ENCODE peak calls at places on chromosomes 13 and 19, in nine cellular contexts. Q is right lobe of liver, E is thoracic aorta, N is breast epithelium, P is ovary, H is vagina, W is K562, J is uterus, U is Peyer's patch. Y is an unnamed sample. For H3K4me1 and H3K36me3, the result is how much of the 10 kb centered on the place peaks cover.

GRCh38 chr13:104206450-104207044 is 1140.3 kb upstream of the SLC10A2 start:
- DNase-seq in Q (no peak), E (no peak), N (no peak), P (no peak), H (no peak), W (no peak), J (no peak), U (no peak), Y (no peak)

GRCh38 chr13:87259479-87260083 is 411.6 kb upstream of the SLITRK5 start:
- DNase-seq in Q (peak), E (no peak), N (no peak), P (no peak), H (no peak), W (no peak), J (no peak), U (no peak), Y (no peak)

GRCh38 chr13:29524176-29524575 is 71.3 kb downstream of the SLC7A1 start:
- DNase-seq in Q (no peak), E (no peak), N (no peak), P (no peak), H (no peak), W (no peak), J (no peak), U (peak), Y (no peak)

GRCh38 chr13:114204894-114205293 is 25.8 kb downstream of the CFAP97D2 start:
- DNase-seq in Q (no peak), E (no peak), N (no peak), P (no peak), H (no peak), W (no peak), J (no peak), U (no peak), Y (no peak)

GRCh38 chr19:48935864-48936263 is 2.4 kb downstream of the DHDH start:
- DNase-seq in Q (no peak), E (no peak), N (no peak), P (no peak), H (no peak), W (no peak), J (no peak), U (no peak), Y (no peak)

GRCh38 chr19:32642771-32643170 is 32.2 kb downstream of the ANKRD27 start:
- DNase-seq in Q (no peak), E (no peak), N (no peak), P (no peak), H (no peak), W (no peak), J (no peak), U (no peak), Y (no peak)

GRCh38 chr19:49643466-49643865 is 1.5 kb downstream of the SCAF1 start:
- DNase-seq in Q (no peak), E (no peak), N (no peak), P (no peak), H (no peak), W (peak), J (no peak), U (no peak), Y (no peak)

GRCh38 chr13:50357586-50358118 is 342.4 kb downstream of the KCNRG start:
- DNase-seq in Q (no peak), E (no peak), N (peak), P (peak), H (no peak), W (no peak), J (peak), U (no peak), Y (no peak)

GRCh38 chr13:35994131-35994966 is 136.8 kb downstream of the DCLK1 start:
- DNase-seq in Q (no peak), E (peak), N (no peak), P (peak), H (no peak), W (no peak), J (peak), U (no peak), Y (peak)

GRCh38 chr19:47608074-47608907 is 643 bp upstream of the BICRA start:
- DNase-seq in Q (peak), E (peak), N (peak), P (peak), H (no peak), W (peak), J (peak), U (peak), Y (peak)

GRCh38 chr19:43503501-43504425 is 783 bp downstream of the PHLDB3 start:
- DNase-seq in Q (peak), E (peak), N (peak), P (peak), H (no peak), W (peak), J (peak), U (peak), Y (peak)

GRCh38 chr19:2374808-2375207 is 14.7 kb downstream of the TMPRSS9 start:
- DNase-seq in Q (no peak), E (no peak), N (no peak), P (no peak), H (no peak), W (no peak), J (no peak), U (no peak), Y (no peak)

GRCh38 chr13:24682353-24682752 is 2.1 kb downstream of the ATP12A start:
- DNase-seq in Q (no peak), E (no peak), N (no peak), P (no peak), H (no peak), W (no peak), J (no peak), U (no peak), Y (no peak)

GRCh38 chr19:40616941-40617340 is 15.8 kb downstream of the LTBP4 start:
- DNase-seq in Q (no peak), E (no peak), N (no peak), P (no peak), H (no peak), W (no peak), J (no peak), U (no peak), Y (no peak)

GRCh38 chr13:20404488-20405222 is 121.0 kb downstream of the CRYL1 start:
- DNase-seq in Q (no peak), E (no peak), N (no peak), P (no peak), H (peak), W (no peak), J (no peak), U (no peak), Y (no peak)

GRCh38 chr19:5057860-5058259 is 88.9 kb downstream of the KDM4B start:
- DNase-seq in Q (no peak), E (no peak), N (no peak), P (no peak), H (no peak), W (peak), J (no peak), U (no peak), Y (no peak)

GRCh38 chr19:33273065-33273736 is 29.1 kb downstream of the CEBPA start:
- DNase-seq in Q (peak), E (no peak), N (no peak), P (no peak), H (no peak), W (no peak), J (peak), U (no peak), Y (no peak)

GRCh38 chr13:25905411-25906010 is 146.3 kb downstream of the SHISA2 start:
- DNase-seq in Q (no peak), E (no peak), N (no peak), P (no peak), H (no peak), W (no peak), J (no peak), U (no peak), Y (no peak)

GRCh38 chr19:19513671-19514070 is 1.7 kb downstream of the TSSK6 start:
- DNase-seq in Q (no peak), E (no peak), N (no peak), P (no peak), H (no peak), W (no peak), J (no peak), U (no peak), Y (no peak)

GRCh38 chr13:73879346-73880020 is 254.7 kb downstream of the KLF12 start:
- DNase-seq in Q (no peak), E (no peak), N (no peak), P (no peak), H (no peak), W (no peak), J (no peak), U (no peak), Y (no peak)

GRCh38 chr13:30037766-30038165 is 187.3 kb upstream of the UBL3 start:
- DNase-seq in Q (no peak), E (no peak), N (no peak), P (no peak), H (peak), W (no peak), J (no peak), U (no peak), Y (no peak)

GRCh38 chr13:30341815-30342570 is 34.6 kb upstream of the KATNAL1 start:
- DNase-seq in Q (peak), E (peak), N (peak), P (peak), H (no peak), W (no peak), J (peak), U (peak), Y (peak)

GRCh38 chr13:109704771-109705628 is 81.4 kb downstream of the IRS2 start:
- DNase-seq in Q (peak), E (no peak), N (no peak), P (no peak), H (no peak), W (no peak), J (no peak), U (no peak), Y (peak)

GRCh38 chr19:45747513-45747912 is 14.3 kb downstream of the MEIOSIN start:
- DNase-seq in Q (no peak), E (no peak), N (no peak), P (no peak), H (no peak), W (no peak), J (no peak), U (no peak), Y (no peak)

GRCh38 chr13:71460179-71460578 is 406.8 kb downstream of the DACH1 start:
- DNase-seq in Q (no peak), E (no peak), N (no peak), P (no peak), H (no peak), W (no peak), J (no peak), U (no peak), Y (no peak)

GRCh38 chr19:39435499-39436349 is at the start of gene RPS16:
- DNase-seq in Q (peak), E (peak), N (peak), P (peak), H (no peak), W (peak), J (peak), U (peak), Y (peak)

GRCh38 chr19:35937345-35938281 is 1.4 kb downstream of the LRFN3 start:
- DNase-seq in Q (no peak), E (no peak), N (no peak), P (no peak), H (no peak), W (no peak), J (no peak), U (no peak), Y (no peak)

GRCh38 chr13:110520431-110521295 is 40.9 kb downstream of the RAB20 start:
- DNase-seq in Q (peak), E (peak), N (no peak), P (peak), H (no peak), W (no peak), J (peak), U (peak), Y (peak)

GRCh38 chr13:25170554-25171107 is 1.5 kb downstream of the AMER2 start:
- DNase-seq in Q (no peak), E (no peak), N (no peak), P (no peak), H (no peak), W (no peak), J (no peak), U (no peak), Y (no peak)

GRCh38 chr13:94480672-94481145 is 1.2 kb upstream of the DCT start:
- DNase-seq in Q (no peak), E (no peak), N (no peak), P (no peak), H (no peak), W (no peak), J (no peak), U (no peak), Y (peak)

GRCh38 chr13:97548138-97548537 is 114.2 kb downstream of the RAP2A start:
- DNase-seq in Q (no peak), E (no peak), N (no peak), P (no peak), H (no peak), W (no peak), J (no peak), U (no peak), Y (no peak)

GRCh38 chr13:85040176-85040660 is 759.0 kb downstream of the SLITRK6 start:
- DNase-seq in Q (no peak), E (no peak), N (no peak), P (no peak), H (no peak), W (no peak), J (no peak), U (no peak), Y (no peak)

GRCh38 chr13:20197361-20197834 is 4.7 kb upstream of the GJB2 start:
- DNase-seq in Q (no peak), E (no peak), N (no peak), P (no peak), H (no peak), W (peak), J (no peak), U (no peak), Y (no peak)

GRCh38 chr19:50649433-50650391 is at the start of gene C19orf81:
- DNase-seq in Q (no peak), E (no peak), N (no peak), P (no peak), H (no peak), W (peak), J (no peak), U (no peak), Y (no peak)

GRCh38 chr19:50651174-50651573 is 1.9 kb downstream of the C19orf81 start:
- DNase-seq in Q (no peak), E (no peak), N (no peak), P (no peak), H (no peak), W (no peak), J (no peak), U (no peak), Y (no peak)

GRCh38 chr19:50648659-50649058 is 586 bp upstream of the C19orf81 start:
- DNase-seq in Q (no peak), E (no peak), N (no peak), P (no peak), H (no peak), W (no peak), J (no peak), U (no peak), Y (no peak)

GRCh38 chr19:50654882-50655281 is 5.6 kb downstream of the C19orf81 start:
- DNase-seq in Q (no peak), E (no peak), N (no peak), P (no peak), H (no peak), W (no peak), J (no peak), U (no peak), Y (no peak)

DNA sequence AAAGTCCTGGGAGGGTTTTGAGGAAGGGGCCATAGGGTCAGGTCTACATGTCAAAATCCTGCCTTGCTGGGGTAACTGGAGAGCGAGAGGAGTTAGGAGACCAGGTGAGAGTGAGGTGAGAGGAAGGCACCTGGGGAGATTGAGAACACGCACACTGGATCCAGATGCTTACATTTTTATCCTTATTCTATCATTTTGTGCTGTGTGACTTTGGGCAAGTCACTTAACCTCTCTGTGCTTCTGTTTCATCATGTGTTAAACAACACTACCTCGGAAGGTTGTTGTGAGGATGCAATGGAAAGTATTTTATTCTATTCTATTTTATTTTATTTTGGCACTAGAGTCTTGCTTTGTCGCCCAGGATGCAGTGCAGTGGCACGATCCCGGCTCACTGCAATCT is 3.5 kb downstream of the C19orf81 start:
- DNase-seq in Q (no peak), E (no peak), N (no peak), P (no peak), H (no peak), W (no peak), J (no peak), U (no peak), Y (no peak)
- H3K4me1 ChIP-seq in Q (under half), E (under half), N (under half), P (under half), H (under half), W (under half), J (under half), U (under half), Y (under half)

GRCh38 chr19:10995926-10996600 is 35.2 kb downstream of the SMARCA4 start:
- DNase-seq in Q (no peak), E (no peak), N (no peak), P (no peak), H (no peak), W (no peak), J (no peak), U (no peak), Y (no peak)
- H3K36me3 ChIP-seq in Q (under half), E (under half), N (under half), P (under half), H (under half), W (half or more), J (under half), U (half or more), Y (half or more)

GRCh38 chr13:48591889-48592725 is 59.2 kb upstream of the RCBTB2 start:
- DNase-seq in Q (no peak), E (no peak), N (no peak), P (no peak), H (no peak), W (no peak), J (no peak), U (no peak), Y (no peak)
- H3K4me1 ChIP-seq in Q (under half), E (under half), N (under half), P (under half), H (under half), W (under half), J (under half), U (under half), Y (under half)

GRCh38 chr13:45544520-45544919 is 71.0 kb downstream of the ERICH6B start:
- DNase-seq in Q (no peak), E (no peak), N (no peak), P (no peak), H (no peak), W (no peak), J (no peak), U (no peak), Y (no peak)
- H3K36me3 ChIP-seq in Q (under half), E (under half), N (under half), P (under half), H (under half), W (under half), J (under half), U (under half), Y (under half)

GRCh38 chr13:40581277-40581579 is 85.2 kb downstream of the FOXO1 start:
- DNase-seq in Q (no peak), E (no peak), N (no peak), P (no peak), H (no peak), W (no peak), J (no peak), U (no peak), Y (no peak)

GRCh38 chr13:40580566-40581276 is 85.7 kb downstream of the FOXO1 start:
- DNase-seq in Q (no peak), E (no peak), N (no peak), P (no peak), H (no peak), W (no peak), J (no peak), U (no peak), Y (no peak)

GRCh38 chr13:40582531-40582930 is 83.9 kb downstream of the FOXO1 start:
- DNase-seq in Q (no peak), E (no peak), N (no peak), P (no peak), H (no peak), W (no peak), J (no peak), U (no peak), Y (no peak)

GRCh38 chr13:40585911-40586471 is 80.5 kb downstream of the FOXO1 start:
- DNase-seq in Q (no peak), E (no peak), N (no peak), P (no peak), H (no peak), W (no peak), J (no peak), U (no peak), Y (no peak)

DNA sequence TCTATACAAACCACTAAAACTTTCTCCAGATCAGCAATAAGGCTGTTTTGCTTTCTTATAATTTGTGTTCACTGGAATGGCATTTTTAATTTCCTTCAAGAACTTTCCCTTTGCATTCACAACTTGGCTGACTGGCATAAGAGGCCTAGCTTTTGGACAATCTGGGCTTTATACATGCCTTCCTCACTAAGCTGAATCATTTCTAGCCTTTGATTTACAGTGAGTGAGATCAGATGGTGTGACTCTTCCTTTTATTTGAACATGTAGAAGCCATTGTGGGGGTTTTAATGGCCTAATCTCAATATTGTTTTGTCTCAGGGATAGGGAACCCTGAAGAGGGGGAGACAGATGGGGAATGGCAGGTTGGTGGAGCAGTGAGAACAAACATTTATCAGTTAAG is 82.7 kb downstream of the FOXO1 start:
- DNase-seq in Q (no peak), E (no peak), N (no peak), P (no peak), H (no peak), W (no peak), J (no peak), U (no peak), Y (no peak)
- H3K4me1 ChIP-seq in Q (under half), E (under half), N (under half), P (under half), H (half or more), W (under half), J (under half), U (under half), Y (half or more)

DNA sequence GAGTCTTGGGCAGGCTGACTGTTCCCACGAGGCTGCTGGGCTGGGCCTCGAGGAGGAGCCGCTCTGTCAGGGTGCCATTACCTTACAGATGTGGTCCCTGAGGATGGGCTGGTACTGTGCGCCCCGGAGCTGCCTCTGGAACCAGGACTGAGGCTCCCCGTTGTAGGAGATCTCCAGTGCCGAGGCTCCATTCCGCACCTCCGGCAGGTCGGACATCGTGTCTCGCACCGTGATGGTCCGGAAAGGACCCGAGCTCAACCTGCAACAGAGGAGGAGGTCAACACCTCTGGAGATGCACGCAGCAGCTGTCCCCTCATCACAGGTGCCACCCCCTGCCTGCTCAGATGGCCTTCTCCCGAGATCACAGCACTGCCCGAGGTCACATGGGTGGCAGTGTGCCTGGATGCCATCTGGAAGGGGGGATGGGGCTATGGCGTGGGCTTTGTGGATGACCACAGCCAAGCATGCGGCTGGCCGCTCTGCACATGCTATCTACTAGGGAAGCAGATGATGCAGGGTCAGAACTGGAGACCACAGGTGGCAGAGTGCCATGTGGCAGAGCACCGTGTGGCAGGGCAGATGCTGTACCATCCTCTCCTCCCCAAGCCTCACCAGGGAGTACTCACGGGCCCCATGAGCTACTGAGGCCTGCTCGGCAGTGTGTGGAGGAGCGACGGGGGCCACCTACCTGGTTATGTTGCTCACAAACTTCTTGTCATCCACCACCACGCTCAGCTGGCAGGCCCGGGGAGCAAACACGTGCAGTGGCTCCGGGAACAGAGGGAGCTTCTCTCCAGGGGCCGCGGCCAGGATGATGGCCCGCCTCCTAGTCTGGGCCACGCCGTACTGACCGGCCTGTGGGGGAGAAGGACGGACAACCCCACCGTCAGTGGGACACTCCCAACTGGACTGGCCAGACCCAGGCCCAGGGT is 18.3 kb upstream of the EIF3G start:
- DNase-seq in Q (no peak), E (no peak), N (no peak), P (no peak), H (no peak), W (no peak), J (no peak), U (no peak), Y (no peak)
- H3K36me3 ChIP-seq in Q (under half), E (under half), N (under half), P (under half), H (under half), W (half or more), J (under half), U (half or more), Y (under half)

GRCh38 chr19:797528-798414 is 519 bp downstream of the PTBP1 start:
- DNase-seq in Q (peak), E (peak), N (peak), P (peak), H (no peak), W (peak), J (peak), U (peak), Y (peak)
- H3K4me1 ChIP-seq in Q (under half), E (under half), N (under half), P (under half), H (half or more), W (under half), J (under half), U (half or more), Y (half or more)